ENCODE peak calls at places on chromosomes 4 and X, in six cellular contexts. One of them, this sample, is unnamed.

GRCh38 chrX:151828434-151829080 is 84.1 kb upstream of the MAGEA4 start:
- DNase-seq in left lung: no peak
- DNase-seq in right atrium auricular region: peak
- DNase-seq in breast epithelium: no peak
- DNase-seq in OCI-LY7: no peak
- DNase-seq in Panc1: no peak
- DNase-seq in this sample: peak

GRCh38 chr4:53147711-53148110 is 218.2 kb downstream of the SCFD2 start:
- DNase-seq in breast epithelium: no peak
- DNase-seq in right atrium auricular region: no peak
- DNase-seq in OCI-LY7: no peak
- DNase-seq in Panc1: no peak
- DNase-seq in left lung: no peak
- DNase-seq in this sample: no peak

GRCh38 chrX:74179071-74179470 is 124.9 kb upstream of the ZCCHC13 start:
- DNase-seq in left lung: no peak
- DNase-seq in right atrium auricular region: no peak
- DNase-seq in OCI-LY7: no peak
- DNase-seq in breast epithelium: no peak
- DNase-seq in Panc1: no peak
- DNase-seq in this sample: no peak

GRCh38 chrX:69424161-69424560 is 80.0 kb upstream of the NALF2 start:
- DNase-seq in breast epithelium: no peak
- DNase-seq in Panc1: no peak
- DNase-seq in OCI-LY7: peak
- DNase-seq in right atrium auricular region: no peak
- DNase-seq in left lung: no peak
- DNase-seq in this sample: no peak

GRCh38 chr4:164937576-164938270 is 39.7 kb downstream of the TRIM61 start:
- DNase-seq in breast epithelium: no peak
- DNase-seq in left lung: no peak
- DNase-seq in Panc1: no peak
- DNase-seq in OCI-LY7: peak
- DNase-seq in right atrium auricular region: no peak
- DNase-seq in this sample: no peak

GRCh38 chrX:123291623-123292022 is 107.5 kb downstream of the GRIA3 start:
- DNase-seq in OCI-LY7: no peak
- DNase-seq in right atrium auricular region: no peak
- DNase-seq in breast epithelium: no peak
- DNase-seq in left lung: no peak
- DNase-seq in Panc1: no peak
- DNase-seq in this sample: no peak

GRCh38 chr4:41613362-41613761 is 75.4 kb downstream of the LIMCH1 start:
- DNase-seq in OCI-LY7: no peak
- DNase-seq in right atrium auricular region: no peak
- DNase-seq in Panc1: no peak
- DNase-seq in breast epithelium: no peak
- DNase-seq in left lung: no peak
- DNase-seq in this sample: no peak

GRCh38 chrX:128021566-128021965 is 30.6 kb downstream of the ACTRT1 start:
- DNase-seq in OCI-LY7: no peak
- DNase-seq in Panc1: no peak
- DNase-seq in breast epithelium: no peak
- DNase-seq in left lung: no peak
- DNase-seq in right atrium auricular region: no peak
- DNase-seq in this sample: no peak

GRCh38 chr4:98343640-98344039 is 82.5 kb downstream of the RAP1GDS1 start:
- DNase-seq in right atrium auricular region: no peak
- DNase-seq in breast epithelium: no peak
- DNase-seq in OCI-LY7: no peak
- DNase-seq in left lung: no peak
- DNase-seq in Panc1: no peak
- DNase-seq in this sample: no peak

GRCh38 chrX:10486373-10486772 is 134.0 kb downstream of the MID1 start:
- DNase-seq in Panc1: no peak
- DNase-seq in breast epithelium: no peak
- DNase-seq in left lung: no peak
- DNase-seq in right atrium auricular region: no peak
- DNase-seq in OCI-LY7: no peak
- DNase-seq in this sample: no peak

GRCh38 chr4:4502694-4503311 is 39.0 kb downstream of the STX18 start:
- DNase-seq in left lung: no peak
- DNase-seq in right atrium auricular region: no peak
- DNase-seq in Panc1: no peak
- DNase-seq in OCI-LY7: no peak
- DNase-seq in breast epithelium: no peak
- DNase-seq in this sample: no peak

GRCh38 chr4:102637391-102637790 is 123.4 kb downstream of the MANBA start:
- DNase-seq in left lung: no peak
- DNase-seq in OCI-LY7: no peak
- DNase-seq in breast epithelium: no peak
- DNase-seq in right atrium auricular region: no peak
- DNase-seq in Panc1: no peak
- DNase-seq in this sample: no peak

GRCh38 chr4:145829629-145830395 is 108.8 kb downstream of the ZNF827 start:
- DNase-seq in breast epithelium: no peak
- DNase-seq in left lung: no peak
- DNase-seq in OCI-LY7: peak
- DNase-seq in right atrium auricular region: no peak
- DNase-seq in Panc1: no peak
- DNase-seq in this sample: no peak

GRCh38 chr4:55543858-55544257 is 2.9 kb downstream of the CLOCK start:
- DNase-seq in Panc1: no peak
- DNase-seq in OCI-LY7: peak
- DNase-seq in left lung: no peak
- DNase-seq in breast epithelium: no peak
- DNase-seq in right atrium auricular region: no peak
- DNase-seq in this sample: no peak

GRCh38 chrX:152904151-152905080 is 6.5 kb downstream of the ZNF185 start:
- DNase-seq in right atrium auricular region: no peak
- DNase-seq in Panc1: no peak
- DNase-seq in left lung: no peak
- DNase-seq in breast epithelium: no peak
- DNase-seq in OCI-LY7: peak
- DNase-seq in this sample: no peak
- TF ChIP-seq CTCF in right atrium auricular region: peak
- TF ChIP-seq CTCF in Panc1: no peak
- TF ChIP-seq CTCF in left lung: peak
- TF ChIP-seq CTCF in breast epithelium: peak
- TF ChIP-seq CTCF in OCI-LY7: peak
- TF ChIP-seq CTCF in this sample: peak

GRCh38 chr4:85759392-85759791 is 284.4 kb downstream of the ARHGAP24 start:
- DNase-seq in OCI-LY7: no peak
- DNase-seq in right atrium auricular region: no peak
- DNase-seq in left lung: no peak
- DNase-seq in Panc1: no peak
- DNase-seq in breast epithelium: no peak
- DNase-seq in this sample: no peak

GRCh38 chr4:85755285-85755684 is 280.3 kb downstream of the ARHGAP24 start:
- DNase-seq in left lung: no peak
- DNase-seq in OCI-LY7: no peak
- DNase-seq in Panc1: no peak
- DNase-seq in breast epithelium: no peak
- DNase-seq in right atrium auricular region: no peak
- DNase-seq in this sample: no peak

GRCh38 chr4:85761803-85762202 is 286.9 kb downstream of the ARHGAP24 start:
- DNase-seq in OCI-LY7: no peak
- DNase-seq in breast epithelium: peak
- DNase-seq in right atrium auricular region: no peak
- DNase-seq in Panc1: no peak
- DNase-seq in left lung: peak
- DNase-seq in this sample: no peak

GRCh38 chr4:85760521-85760920 is 285.6 kb downstream of the ARHGAP24 start:
- DNase-seq in breast epithelium: no peak
- DNase-seq in OCI-LY7: no peak
- DNase-seq in left lung: no peak
- DNase-seq in right atrium auricular region: no peak
- DNase-seq in Panc1: no peak
- DNase-seq in this sample: no peak

DNA sequence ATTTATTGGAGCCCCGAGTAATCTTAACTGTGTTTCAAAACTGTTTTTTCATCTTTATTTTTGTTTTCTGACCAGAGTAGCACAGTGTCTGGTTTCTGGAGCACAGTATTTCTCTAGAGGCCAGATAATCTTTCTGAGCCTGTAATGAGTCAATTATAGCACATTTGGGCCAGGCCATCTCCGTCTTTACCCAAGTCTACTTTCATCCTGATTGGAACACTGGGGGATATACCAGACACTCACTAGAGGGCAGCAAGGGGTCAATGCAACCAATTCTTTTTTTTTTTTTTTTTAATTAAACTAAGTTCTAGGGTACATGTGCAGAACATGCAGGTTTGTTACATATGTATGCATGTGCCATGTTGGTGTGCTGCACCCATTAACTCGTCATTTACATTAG is 282.0 kb downstream of the ARHGAP24 start:
- DNase-seq in OCI-LY7: peak
- DNase-seq in left lung: no peak
- DNase-seq in right atrium auricular region: no peak
- DNase-seq in Panc1: no peak
- DNase-seq in breast epithelium: no peak
- DNase-seq in this sample: no peak
- TF ChIP-seq CTCF in OCI-LY7: peak
- TF ChIP-seq CTCF in left lung: no peak
- TF ChIP-seq CTCF in right atrium auricular region: peak
- TF ChIP-seq CTCF in Panc1: peak
- TF ChIP-seq CTCF in breast epithelium: no peak
- TF ChIP-seq CTCF in this sample: peak

GRCh38 chr4:107930821-107931774 is at the start of gene CYP2U1:
- DNase-seq in OCI-LY7: peak
- DNase-seq in breast epithelium: peak
- DNase-seq in Panc1: peak
- DNase-seq in left lung: peak
- DNase-seq in right atrium auricular region: peak
- DNase-seq in this sample: peak
- TF ChIP-seq CTCF in OCI-LY7: peak
- TF ChIP-seq CTCF in breast epithelium: no peak
- TF ChIP-seq CTCF in Panc1: no peak
- TF ChIP-seq CTCF in left lung: peak
- TF ChIP-seq CTCF in right atrium auricular region: peak
- TF ChIP-seq CTCF in this sample: peak

DNA sequence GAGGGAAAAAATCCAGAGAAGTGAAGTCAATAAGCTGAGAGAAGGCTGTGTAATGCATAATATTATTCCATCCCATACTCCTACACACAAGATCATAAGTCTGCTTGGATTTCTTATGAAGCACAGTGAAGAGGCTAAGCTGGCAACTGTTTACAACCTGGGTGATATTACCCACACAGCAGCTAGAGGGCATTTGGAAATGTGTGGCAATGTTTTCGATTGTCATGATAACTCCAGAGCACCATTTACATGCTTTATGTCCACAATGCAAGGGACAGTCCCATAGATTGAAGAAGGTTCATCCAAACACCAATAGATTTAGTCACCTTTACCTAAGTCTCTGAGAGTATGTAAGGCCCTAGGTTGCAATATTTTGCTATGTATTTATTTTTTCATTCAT is 412.2 kb downstream of the PPP3CA start:
- DNase-seq in OCI-LY7: peak
- DNase-seq in right atrium auricular region: no peak
- DNase-seq in Panc1: no peak
- DNase-seq in breast epithelium: no peak
- DNase-seq in left lung: no peak
- DNase-seq in this sample: no peak
- TF ChIP-seq CTCF in OCI-LY7: peak
- TF ChIP-seq CTCF in right atrium auricular region: no peak
- TF ChIP-seq CTCF in Panc1: peak
- TF ChIP-seq CTCF in breast epithelium: no peak
- TF ChIP-seq CTCF in left lung: no peak
- TF ChIP-seq CTCF in this sample: peak

GRCh38 chr4:151530783-151531182 is 121.8 kb downstream of the FHIP1A start:
- DNase-seq in OCI-LY7: peak
- DNase-seq in Panc1: no peak
- DNase-seq in left lung: no peak
- DNase-seq in breast epithelium: no peak
- DNase-seq in right atrium auricular region: no peak
- DNase-seq in this sample: no peak
- TF ChIP-seq CTCF in OCI-LY7: peak
- TF ChIP-seq CTCF in Panc1: no peak
- TF ChIP-seq CTCF in left lung: no peak
- TF ChIP-seq CTCF in breast epithelium: no peak
- TF ChIP-seq CTCF in right atrium auricular region: peak
- TF ChIP-seq CTCF in this sample: peak

DNA sequence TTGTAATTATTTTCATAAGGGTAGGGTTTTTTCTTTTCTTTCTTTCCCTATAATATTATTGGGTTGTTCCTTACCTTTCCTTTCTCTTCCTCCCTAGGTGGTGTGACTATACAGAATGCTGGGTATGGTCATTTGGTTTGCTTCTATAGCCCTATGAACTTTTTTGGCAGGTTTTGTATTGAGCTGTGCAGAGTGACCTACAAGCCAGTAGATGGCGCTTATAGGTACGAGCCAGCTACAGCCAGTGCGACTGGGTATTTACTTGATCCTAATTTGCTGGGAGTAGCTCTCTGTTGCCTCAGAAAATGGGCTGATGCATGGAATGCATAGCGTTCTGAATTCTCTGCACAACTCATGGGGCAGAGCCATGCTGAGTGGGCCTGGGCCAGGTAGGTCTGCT is 423.3 kb downstream of the MAGEE1 start:
- DNase-seq in breast epithelium: no peak
- DNase-seq in right atrium auricular region: no peak
- DNase-seq in left lung: no peak
- DNase-seq in OCI-LY7: peak
- DNase-seq in Panc1: no peak
- DNase-seq in this sample: no peak
- TF ChIP-seq CTCF in breast epithelium: no peak
- TF ChIP-seq CTCF in right atrium auricular region: no peak
- TF ChIP-seq CTCF in left lung: no peak
- TF ChIP-seq CTCF in OCI-LY7: peak
- TF ChIP-seq CTCF in Panc1: peak
- TF ChIP-seq CTCF in this sample: no peak

GRCh38 chrX:100368167-100368566 is 41.9 kb downstream of the PCDH19 start:
- DNase-seq in Panc1: peak
- DNase-seq in breast epithelium: no peak
- DNase-seq in OCI-LY7: peak
- DNase-seq in right atrium auricular region: no peak
- DNase-seq in left lung: no peak
- DNase-seq in this sample: no peak
- TF ChIP-seq CTCF in Panc1: peak
- TF ChIP-seq CTCF in breast epithelium: no peak
- TF ChIP-seq CTCF in OCI-LY7: peak
- TF ChIP-seq CTCF in right atrium auricular region: peak
- TF ChIP-seq CTCF in left lung: no peak
- TF ChIP-seq CTCF in this sample: peak

GRCh38 chrX:148049441-148049840 is 68.3 kb downstream of the FMR1NB start:
- DNase-seq in left lung: no peak
- DNase-seq in OCI-LY7: peak
- DNase-seq in breast epithelium: no peak
- DNase-seq in Panc1: peak
- DNase-seq in right atrium auricular region: no peak
- DNase-seq in this sample: no peak
- TF ChIP-seq CTCF in left lung: no peak
- TF ChIP-seq CTCF in OCI-LY7: peak
- TF ChIP-seq CTCF in breast epithelium: peak
- TF ChIP-seq CTCF in Panc1: peak
- TF ChIP-seq CTCF in right atrium auricular region: peak
- TF ChIP-seq CTCF in this sample: peak